ENCODE peak calls at places on chromosomes 11 and 22, in five cellular contexts. P is neural crest cell, B is AG09319, N is testis, L is OCI-LY7. G is an unnamed sample.

GRCh38 chr11:8927233-8927632 is 5.5 kb downstream of the C11orf16 start:
- DNase-seq in P (no peak), B (no peak), N (no peak), L (no peak), G (no peak)

GRCh38 chr22:40635008-40635939 is 1.2 kb downstream of the MRTFA start:
- DNase-seq in P (no peak), B (no peak), N (peak), L (no peak), G (no peak)

GRCh38 chr11:122192634-122193245 is 76.7 kb upstream of the BLID start:
- DNase-seq in P (no peak), B (no peak), N (no peak), L (no peak), G (no peak)

GRCh38 chr11:73185680-73186293 is 32.3 kb upstream of the P2RY2 start:
- DNase-seq in P (no peak), B (peak), N (no peak), L (no peak), G (no peak)

GRCh38 chr11:113684558-113684957 is 21.6 kb downstream of the TMPRSS5 start:
- DNase-seq in P (no peak), B (no peak), N (no peak), L (no peak), G (no peak)

GRCh38 chr11:60895687-60896086 is 10.7 kb downstream of the PRPF19 start:
- DNase-seq in P (no peak), B (no peak), N (no peak), L (no peak), G (no peak)

GRCh38 chr22:28992565-28993326 is 68.9 kb downstream of the C22orf31 start:
- DNase-seq in P (no peak), B (no peak), N (no peak), L (no peak), G (no peak)

GRCh38 chr11:113265343-113265742 is 49.0 kb upstream of the TTC12 start:
- DNase-seq in P (no peak), B (no peak), N (no peak), L (no peak), G (no peak)

GRCh38 chr11:70751142-70751734 is 352.9 kb downstream of the CTTN start:
- DNase-seq in P (no peak), B (no peak), N (no peak), L (peak), G (no peak)

GRCh38 chr11:26931881-26932280 is 62.0 kb upstream of the FIBIN start:
- DNase-seq in P (no peak), B (no peak), N (no peak), L (no peak), G (no peak)

GRCh38 chr11:86108146-86108545 is 39.3 kb upstream of the PICALM start:
- DNase-seq in P (no peak), B (no peak), N (no peak), L (no peak), G (no peak)

GRCh38 chr11:87097582-87097981 is 59.8 kb downstream of the TMEM135 start:
- DNase-seq in P (peak), B (no peak), N (peak), L (peak), G (peak)